ENCODE peak calls at places on chromosomes 2 and 18, in five cellular contexts. One of them, this sample, is unnamed.

GRCh38 chr2:137886432-137886831 is 77.8 kb upstream of the HNMT start:
- DNase-seq in SIG-M5: no peak
- DNase-seq in ELR: peak
- DNase-seq in stimulated activated CD8-positive, alpha-beta memory T cell treated with anti-CD3 and anti-CD28 coated beads, Interleukin-12 subunit alpha, Interleukin-12 subunit beta, amount 100 ng/mL, for 4 hours: no peak
- DNase-seq in AG04449: no peak
- DNase-seq in this sample: peak

GRCh38 chr2:160379399-160379798 is 114.2 kb downstream of the RBMS1 start:
- DNase-seq in stimulated activated CD8-positive, alpha-beta memory T cell treated with anti-CD3 and anti-CD28 coated beads, Interleukin-12 subunit alpha, Interleukin-12 subunit beta, amount 100 ng/mL, for 4 hours: no peak
- DNase-seq in SIG-M5: no peak
- DNase-seq in ELR: peak
- DNase-seq in AG04449: peak
- DNase-seq in this sample: no peak

GRCh38 chr2:172246649-172247048 is 143.9 kb upstream of the DLX2 start:
- DNase-seq in SIG-M5: no peak
- DNase-seq in AG04449: no peak
- DNase-seq in stimulated activated CD8-positive, alpha-beta memory T cell treated with anti-CD3 and anti-CD28 coated beads, Interleukin-12 subunit alpha, Interleukin-12 subunit beta, amount 100 ng/mL, for 4 hours: no peak
- DNase-seq in ELR: peak
- DNase-seq in this sample: no peak

GRCh38 chr2:121694398-121695178 is 42.1 kb downstream of the NIFK start:
- DNase-seq in SIG-M5: no peak
- DNase-seq in stimulated activated CD8-positive, alpha-beta memory T cell treated with anti-CD3 and anti-CD28 coated beads, Interleukin-12 subunit alpha, Interleukin-12 subunit beta, amount 100 ng/mL, for 4 hours: no peak
- DNase-seq in ELR: peak
- DNase-seq in AG04449: no peak
- DNase-seq in this sample: no peak

GRCh38 chr2:238164906-238165287 is 6.1 kb downstream of the ERFE start:
- DNase-seq in AG04449: no peak
- DNase-seq in SIG-M5: no peak
- DNase-seq in ELR: no peak
- DNase-seq in stimulated activated CD8-positive, alpha-beta memory T cell treated with anti-CD3 and anti-CD28 coated beads, Interleukin-12 subunit alpha, Interleukin-12 subunit beta, amount 100 ng/mL, for 4 hours: no peak
- DNase-seq in this sample: no peak

GRCh38 chr2:32235315-32235714 is 29.4 kb downstream of the NLRC4 start:
- DNase-seq in stimulated activated CD8-positive, alpha-beta memory T cell treated with anti-CD3 and anti-CD28 coated beads, Interleukin-12 subunit alpha, Interleukin-12 subunit beta, amount 100 ng/mL, for 4 hours: no peak
- DNase-seq in SIG-M5: no peak
- DNase-seq in AG04449: no peak
- DNase-seq in ELR: no peak
- DNase-seq in this sample: no peak

GRCh38 chr18:39840406-39840805 is 2114.6 kb upstream of the PIK3C3 start:
- DNase-seq in AG04449: no peak
- DNase-seq in ELR: peak
- DNase-seq in SIG-M5: no peak
- DNase-seq in stimulated activated CD8-positive, alpha-beta memory T cell treated with anti-CD3 and anti-CD28 coated beads, Interleukin-12 subunit alpha, Interleukin-12 subunit beta, amount 100 ng/mL, for 4 hours: no peak
- DNase-seq in this sample: no peak

GRCh38 chr18:41150316-41150715 is 804.7 kb upstream of the PIK3C3 start:
- DNase-seq in AG04449: no peak
- DNase-seq in ELR: no peak
- DNase-seq in SIG-M5: no peak
- DNase-seq in stimulated activated CD8-positive, alpha-beta memory T cell treated with anti-CD3 and anti-CD28 coated beads, Interleukin-12 subunit alpha, Interleukin-12 subunit beta, amount 100 ng/mL, for 4 hours: no peak
- DNase-seq in this sample: no peak

GRCh38 chr2:223797811-223798721 is 39.3 kb downstream of the AP1S3 start:
- DNase-seq in AG04449: no peak
- DNase-seq in SIG-M5: no peak
- DNase-seq in ELR: peak
- DNase-seq in stimulated activated CD8-positive, alpha-beta memory T cell treated with anti-CD3 and anti-CD28 coated beads, Interleukin-12 subunit alpha, Interleukin-12 subunit beta, amount 100 ng/mL, for 4 hours: no peak
- DNase-seq in this sample: no peak

GRCh38 chr2:152558174-152559091 is 158.8 kb downstream of the PRPF40A start:
- DNase-seq in ELR: peak
- DNase-seq in SIG-M5: no peak
- DNase-seq in stimulated activated CD8-positive, alpha-beta memory T cell treated with anti-CD3 and anti-CD28 coated beads, Interleukin-12 subunit alpha, Interleukin-12 subunit beta, amount 100 ng/mL, for 4 hours: no peak
- DNase-seq in AG04449: peak
- DNase-seq in this sample: no peak